ENCODE peak calls at places on chromosomes 5 and 9, in nine cellular contexts. V, B, U, X, C, H, N, Q and T are unnamed samples.

GRCh38 chr9:126239515-126239914 is 87.1 kb upstream of the MVB12B start:
- DNase-seq in U (no peak), H (no peak), B (no peak), Q (no peak), X (no peak), C (no peak), N (no peak), V (no peak), T (no peak)

GRCh38 chr5:158116965-158117364 is 258.0 kb upstream of the CLINT1 start:
- DNase-seq in X (no peak), V (no peak), Q (no peak), H (no peak), B (no peak), N (no peak), C (no peak), U (no peak), T (no peak)

GRCh38 chr9:88916875-88917274 is 74.4 kb upstream of the S1PR3 start:
- DNase-seq in Q (no peak), U (no peak), X (no peak), H (no peak), C (no peak), N (no peak), V (no peak), B (no peak), T (no peak)

GRCh38 chr9:6811436-6811835 is 53.7 kb downstream of the KDM4C start:
- DNase-seq in X (no peak), V (no peak), H (no peak), Q (no peak), N (no peak), U (no peak), B (no peak), C (no peak), T (no peak)

GRCh38 chr5:55601209-55601618 is 66.5 kb upstream of the PLPP1 start:
- DNase-seq in N (peak; percentile 68), B (no peak), X (no peak), V (peak; percentile 85), C (peak; percentile 84), U (peak; percentile 32), H (no peak), Q (peak; percentile 44), T (no peak)

GRCh38 chr5:149283611-149284480 is 12.2 kb downstream of the AFAP1L1 start:
- DNase-seq in Q (no peak), N (no peak), U (no peak), B (no peak), V (no peak), X (no peak), C (no peak), H (no peak), T (no peak)

GRCh38 chr5:10479226-10479721 is 37.6 kb downstream of the ROPN1L start:
- DNase-seq in V (no peak), Q (peak; percentile 97), X (no peak), U (no peak), N (no peak), C (peak; percentile 52), B (no peak), H (no peak), T (peak; percentile 94)

GRCh38 chr9:110728058-110728457 is 59.5 kb downstream of the MUSK start:
- DNase-seq in V (no peak), N (no peak), H (no peak), Q (no peak), U (no peak), B (no peak), C (no peak), X (no peak), T (no peak)

GRCh38 chr9:97907051-97907450 is 15.2 kb downstream of the TRMO start:
- DNase-seq in H (no peak), B (no peak), X (no peak), V (no peak), C (no peak), N (no peak), Q (no peak), U (no peak), T (no peak)

GRCh38 chr5:53479656-53480473 is 564 bp upstream of the FST start:
- DNase-seq in U (peak; percentile 80), H (peak; percentile 52), N (peak; percentile 45), Q (peak; percentile 74), V (peak; percentile 38), C (no peak), B (no peak), X (peak; percentile 54), T (peak; percentile 79)

GRCh38 chr9:36854034-36854433 is 180.0 kb downstream of the PAX5 start:
- DNase-seq in U (no peak), H (no peak), B (no peak), N (no peak), V (no peak), Q (no peak), C (no peak), X (no peak), T (no peak)

GRCh38 chr9:36854751-36855150 is 179.3 kb downstream of the PAX5 start:
- DNase-seq in V (no peak), H (no peak), Q (no peak), N (no peak), U (no peak), C (no peak), X (no peak), B (no peak), T (no peak)

GRCh38 chr9:36853233-36853632 is 180.8 kb downstream of the PAX5 start:
- DNase-seq in V (no peak), X (no peak), B (no peak), H (peak; percentile 56), Q (no peak), C (no peak), U (no peak), N (no peak), T (no peak)

GRCh38 chr9:36858805-36859375 is 175.2 kb downstream of the PAX5 start:
- DNase-seq in X (no peak), Q (peak; percentile 80), C (no peak), V (no peak), H (no peak), N (no peak), B (no peak), U (no peak), T (peak; percentile 69)

DNA sequence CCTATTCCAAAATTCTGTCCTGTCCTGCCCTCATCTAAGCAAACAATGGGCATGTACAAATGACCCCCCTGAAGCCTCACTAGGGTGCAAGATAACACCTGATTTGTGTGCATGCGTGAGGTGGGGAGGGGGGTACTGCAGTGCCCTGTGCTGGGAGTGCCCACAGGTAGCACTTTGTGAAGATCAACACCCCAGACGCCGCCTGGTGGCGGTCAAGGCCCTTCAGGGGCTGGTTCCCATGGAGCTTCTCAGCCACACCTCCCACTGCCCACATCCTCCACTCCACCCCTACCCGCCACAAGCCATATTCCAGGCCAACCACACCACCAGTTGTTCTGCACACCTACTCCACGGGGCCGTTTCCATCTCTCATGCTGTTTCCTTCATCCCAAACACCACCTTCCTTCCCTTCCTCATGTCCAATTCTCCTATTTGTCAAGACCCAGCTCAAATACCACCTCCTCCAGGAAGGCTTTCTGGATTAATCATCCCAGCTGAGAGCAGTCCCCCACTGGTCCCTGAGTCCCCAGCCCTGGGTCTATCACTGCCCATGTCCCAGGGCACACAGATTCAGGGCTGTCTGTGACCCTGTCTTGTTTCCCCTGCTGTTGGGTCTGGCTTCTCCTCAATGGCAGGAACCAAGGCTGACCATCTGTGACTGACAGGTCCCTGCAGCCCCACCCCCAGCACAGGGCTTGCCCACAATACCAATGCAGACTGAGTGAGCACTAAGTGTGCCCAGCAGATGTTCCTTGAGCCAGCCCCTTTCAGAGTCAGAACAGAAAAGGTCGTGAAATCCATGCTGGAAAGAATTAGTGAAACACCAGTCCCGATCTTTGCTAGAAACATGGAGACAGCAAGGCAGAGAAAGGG is 178.4 kb downstream of the PAX5 start:
- DNase-seq in N (no peak), U (peak; percentile 76), B (no peak), Q (no peak), X (peak; percentile 53), H (peak; percentile 75), V (peak; percentile 57), C (no peak), T (no peak)
- TF ChIP-seq CTCF in N (no peak), U (peak; percentile 75), B (peak; percentile 26), Q (no peak), X (no peak), H (peak; percentile 44), V (peak; percentile 47), C (peak; percentile 11), T (no peak)

DNA sequence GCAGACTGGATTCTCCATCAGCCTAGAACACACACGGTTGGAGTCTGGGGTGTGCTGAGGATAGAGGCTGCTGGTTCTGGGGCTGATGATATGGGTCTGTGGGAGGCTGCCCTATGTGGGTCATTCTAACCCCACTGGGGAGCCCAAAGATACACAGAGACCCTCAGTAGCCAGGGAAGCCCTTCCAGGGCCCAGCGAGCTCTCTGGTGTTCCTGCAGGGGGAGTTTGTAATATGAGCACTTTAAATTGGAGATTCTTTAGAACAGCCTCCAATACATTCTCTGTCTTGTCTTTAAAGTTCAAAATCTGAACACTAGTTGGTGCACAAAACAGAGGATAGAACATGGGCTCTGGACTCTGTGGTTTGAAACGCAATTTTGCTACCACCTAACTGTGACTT is 2.4 kb downstream of the ACTL7A start:
- DNase-seq in X (no peak), C (no peak), Q (no peak), U (no peak), B (no peak), N (no peak), H (no peak), V (no peak), T (no peak)
- TF ChIP-seq CTCF in X (no peak), C (no peak), Q (no peak), U (no peak), B (no peak), N (no peak), H (no peak), V (no peak), T (no peak)

DNA sequence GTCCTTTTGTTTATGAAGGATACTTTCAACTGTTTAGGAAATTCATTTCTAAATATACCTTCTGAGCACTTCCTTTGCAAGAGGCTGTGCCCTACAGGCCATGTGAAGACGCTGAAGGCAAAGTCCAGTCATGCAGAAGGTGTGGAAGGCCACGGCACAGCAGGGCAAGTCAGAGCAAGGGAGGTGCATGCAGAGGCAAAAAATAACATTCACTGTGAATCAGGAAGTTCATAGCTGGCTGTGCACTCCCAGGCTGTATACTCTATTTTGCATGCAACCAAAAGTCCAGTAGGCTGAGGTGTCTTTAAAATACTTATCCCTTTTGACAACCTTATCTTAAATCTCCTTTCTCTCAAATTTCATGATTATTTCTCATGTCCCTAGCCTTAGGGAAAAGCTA is 50.3 kb downstream of the GNAQ start:
- DNase-seq in V (no peak), N (no peak), Q (peak; percentile 69), H (no peak), C (no peak), X (no peak), U (no peak), B (no peak), T (peak; percentile 80)
- TF ChIP-seq CTCF in V (no peak), N (no peak), Q (no peak), H (no peak), C (peak; percentile 8), X (no peak), U (no peak), B (no peak), T (peak; percentile 16)

DNA sequence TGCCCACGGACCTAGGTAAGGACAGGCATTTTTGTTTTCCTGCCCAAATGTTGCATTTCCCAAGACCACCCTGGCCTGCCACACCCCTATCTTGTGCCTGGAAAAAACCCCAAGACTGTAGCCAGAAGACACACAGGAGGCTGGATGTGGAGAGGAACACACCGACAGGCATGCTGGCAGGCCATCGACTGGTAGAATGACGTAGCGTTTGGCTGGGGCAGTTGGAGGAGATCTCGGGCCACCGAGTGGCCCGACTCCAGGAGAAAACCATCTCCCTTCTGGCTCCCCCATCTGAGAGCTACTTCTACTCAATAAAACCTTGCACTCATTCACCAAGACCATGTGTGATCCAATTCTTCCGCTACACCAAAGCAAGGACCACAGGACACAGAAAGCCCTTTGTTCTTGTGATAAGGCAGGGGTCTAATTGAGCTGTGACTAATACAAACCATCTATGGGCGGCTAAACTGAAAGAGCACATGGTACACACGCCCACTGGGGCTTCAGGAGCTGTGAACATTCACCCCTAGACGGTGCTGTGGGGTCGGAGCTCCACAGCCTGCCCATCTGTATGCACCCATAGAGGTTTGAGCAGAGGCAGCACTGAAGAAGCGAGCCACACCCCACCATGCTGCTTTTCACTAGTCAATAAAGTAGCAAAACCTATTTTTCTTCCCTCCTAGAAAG is 38.9 kb upstream of the N4BP3 start:
- DNase-seq in V (peak; percentile 22), X (no peak), U (no peak), C (no peak), N (no peak), B (no peak), H (peak; percentile 53), Q (no peak), T (no peak)
- TF ChIP-seq CTCF in V (peak; percentile 14), X (no peak), U (peak; percentile 8), C (no peak), N (no peak), B (no peak), H (peak; percentile 54), Q (no peak), T (no peak)